ENCODE peak calls at places on chromosomes 6 and 20, in ten cellular contexts. D is heart left ventricle, R is transverse colon, S is HepG2, T is uterus, V is ovary, I is esophagus muscularis mucosa, Y is spleen, A is esophagus squamous epithelium, L is A549. J is an unnamed sample. For H3K4me1, the result is how much of the 10 kb centered on the place peaks cover.

GRCh38 chr6:55668625-55669024 is 89.6 kb upstream of the HMGCLL1 start:
- DNase-seq in A (no peak), V (no peak), D (no peak), S (no peak), R (no peak), L (no peak), I (no peak), T (no peak), Y (no peak), J (no peak)

GRCh38 chr20:43529457-43530153 is 22.1 kb downstream of the L3MBTL1 start:
- DNase-seq in T (no peak), R (no peak), Y (no peak), A (no peak), S (no peak), I (no peak), D (no peak), V (no peak), L (no peak), J (no peak)

GRCh38 chr6:80639243-80639642 is 532.8 kb downstream of the BCKDHB start:
- DNase-seq in V (no peak), Y (no peak), S (no peak), R (no peak), L (peak), A (no peak), I (no peak), D (no peak), T (no peak), J (no peak)

GRCh38 chr20:1388706-1389483 is 4.0 kb downstream of the FKBP1A start:
- DNase-seq in Y (no peak), L (no peak), D (no peak), V (no peak), S (no peak), R (no peak), I (no peak), T (no peak), A (no peak), J (no peak)

GRCh38 chr6:87333591-87334181 is 4.6 kb upstream of the GJB7 start:
- DNase-seq in T (no peak), D (peak), I (no peak), A (no peak), Y (no peak), S (no peak), L (no peak), R (no peak), V (no peak), J (no peak)

GRCh38 chr6:71289039-71289801 is 609 bp downstream of the OGFRL1 start:
- DNase-seq in Y (peak), S (no peak), T (peak), R (peak), V (no peak), D (peak), L (peak), I (no peak), A (no peak), J (peak)

GRCh38 chr6:78850621-78851020 is 16.7 kb upstream of the IRAK1BP1 start:
- DNase-seq in A (no peak), T (no peak), L (no peak), Y (no peak), D (no peak), R (no peak), V (no peak), I (no peak), S (no peak), J (no peak)

GRCh38 chr6:85747654-85748053 is 105.0 kb upstream of the SYNCRIP start:
- DNase-seq in S (peak), R (no peak), I (no peak), Y (no peak), A (no peak), L (peak), D (no peak), T (no peak), V (no peak), J (no peak)

GRCh38 chr20:19828233-19828632 is 70.2 kb downstream of the RIN2 start:
- DNase-seq in T (no peak), I (no peak), A (no peak), D (no peak), R (no peak), S (peak), V (no peak), Y (no peak), L (peak), J (no peak)

DNA sequence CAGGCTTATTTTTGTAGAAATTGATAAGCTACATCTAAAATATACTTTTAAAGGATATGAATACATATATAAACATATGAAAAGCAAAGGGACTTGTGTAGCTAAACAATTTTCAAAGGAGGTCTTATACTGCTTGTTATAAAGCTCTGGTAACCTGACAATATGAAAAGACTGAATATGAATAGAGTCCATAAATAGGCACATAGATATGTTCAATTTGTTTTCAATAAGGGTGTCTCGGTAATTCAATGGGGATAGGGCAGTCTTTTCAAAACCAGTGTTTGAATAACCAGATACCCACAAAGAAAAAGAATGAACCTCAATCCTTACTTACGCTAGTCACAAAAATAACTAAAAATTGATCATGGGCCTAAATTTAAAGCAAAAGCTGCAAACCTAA is 9.3 kb upstream of the MAP3K5 start:
- DNase-seq in T (no peak), L (no peak), V (no peak), Y (no peak), A (no peak), D (no peak), I (no peak), R (no peak), S (no peak), J (no peak)
- H3K4me1 ChIP-seq in T (under half), L (under half), V (under half), Y (under half), A (under half), D (under half), I (under half), R (under half), S (under half), J (under half)

GRCh38 chr6:124688369-124688768 is 273.9 kb upstream of the RNF217 start:
- DNase-seq in R (no peak), L (no peak), Y (no peak), A (no peak), I (no peak), D (no peak), S (no peak), V (no peak), T (no peak), J (no peak)

GRCh38 chr6:124682751-124683150 is 279.5 kb upstream of the RNF217 start:
- DNase-seq in L (no peak), S (no peak), Y (no peak), V (no peak), R (no peak), I (no peak), T (no peak), D (no peak), A (no peak), J (no peak)

GRCh38 chr6:124679392-124679791 is 282.8 kb upstream of the RNF217 start:
- DNase-seq in S (no peak), L (no peak), D (no peak), I (no peak), V (no peak), Y (no peak), A (no peak), T (no peak), R (no peak), J (no peak)

GRCh38 chr6:124683507-124683906 is 278.7 kb upstream of the RNF217 start:
- DNase-seq in I (no peak), D (no peak), T (no peak), L (no peak), R (no peak), A (no peak), Y (no peak), S (no peak), V (no peak), J (no peak)

GRCh38 chr6:124684621-124685020 is 277.6 kb upstream of the RNF217 start:
- DNase-seq in A (no peak), T (no peak), R (no peak), D (no peak), L (no peak), I (no peak), V (no peak), S (no peak), Y (no peak), J (no peak)
- H3K27ac ChIP-seq in A (no peak), T (no peak), R (no peak), D (no peak), L (no peak), I (no peak), V (no peak), S (no peak), Y (no peak), J (no peak)

GRCh38 chr6:2576499-2576898 is 174.2 kb downstream of the MYLK4 start:
- DNase-seq in A (no peak), D (no peak), R (no peak), Y (no peak), I (no peak), L (no peak), V (no peak), T (no peak), S (peak), J (no peak)
- TF ChIP-seq POLR2A in A (no peak), D (no peak), R (no peak), Y (no peak), I (no peak), L (no peak), V (no peak), T (no peak), S (no peak), J (no peak)

GRCh38 chr20:5652626-5653573 is 97.3 kb upstream of the SHLD1 start:
- DNase-seq in S (no peak), R (no peak), Y (no peak), I (no peak), A (no peak), L (peak), V (no peak), D (no peak), T (no peak), J (no peak)

GRCh38 chr20:5657873-5658200 is 92.4 kb upstream of the SHLD1 start:
- DNase-seq in V (no peak), A (no peak), I (no peak), D (no peak), S (no peak), T (no peak), Y (no peak), R (no peak), L (no peak), J (no peak)

GRCh38 chr20:5657190-5657872 is 92.9 kb upstream of the SHLD1 start:
- DNase-seq in R (peak), A (no peak), T (peak), D (peak), L (peak), S (peak), I (no peak), V (peak), Y (no peak), J (peak)

GRCh38 chr20:5656136-5656535 is 94.1 kb upstream of the SHLD1 start:
- DNase-seq in S (no peak), V (no peak), A (no peak), Y (no peak), T (no peak), D (no peak), L (no peak), I (no peak), R (no peak), J (peak)

GRCh38 chr20:5654557-5654956 is 95.6 kb upstream of the SHLD1 start:
- DNase-seq in L (peak), I (no peak), T (no peak), R (no peak), V (no peak), D (no peak), A (no peak), S (peak), Y (no peak), J (no peak)
- H3K4me1 ChIP-seq in L (half or more), I (under half), T (under half), R (under half), V (under half), D (under half), A (under half), S (under half), Y (half or more), J (under half)

GRCh38 chr6:105373481-105373880 is 29.4 kb downstream of the PREP start:
- DNase-seq in A (no peak), Y (no peak), R (no peak), D (no peak), T (no peak), V (no peak), I (no peak), L (no peak), S (no peak), J (no peak)

GRCh38 chr6:105372142-105372861 is 30.6 kb downstream of the PREP start:
- DNase-seq in I (no peak), T (no peak), D (no peak), S (no peak), V (no peak), L (no peak), Y (no peak), R (peak), A (no peak), J (no peak)

GRCh38 chr6:105372862-105373182 is 30.1 kb downstream of the PREP start:
- DNase-seq in L (no peak), I (no peak), A (no peak), D (no peak), Y (no peak), V (no peak), R (peak), S (no peak), T (no peak), J (no peak)

GRCh38 chr6:105370316-105370715 is 32.6 kb downstream of the PREP start:
- DNase-seq in T (no peak), D (no peak), L (no peak), A (no peak), I (no peak), R (no peak), Y (no peak), V (no peak), S (no peak), J (no peak)

GRCh38 chr6:105374010-105374420 is 28.9 kb downstream of the PREP start:
- DNase-seq in A (no peak), R (no peak), L (no peak), V (no peak), S (peak), D (no peak), T (no peak), Y (no peak), I (no peak), J (no peak)
- H3K27ac ChIP-seq in A (no peak), R (peak), L (no peak), V (no peak), S (peak), D (no peak), T (no peak), Y (no peak), I (no peak), J (no peak)